ENCODE peak calls at places on chromosomes 16 and 17, in nine cellular contexts. G is uterus; K is colonic mucosa; D is mammary epithelial cell; P is CD8-positive, alpha-beta T cell; C is RWPE1; O is CD4-positive, alpha-beta T cell; I is stomach; L is brain microvascular endothelial cell. R is an unnamed sample.

GRCh38 chr17:44793885-44794698 is 35.3 kb downstream of the ADAM11 start:
- DNase-seq in G (no peak), K (no peak), D (no peak), P (no peak), C (no peak), O (no peak), I (no peak), L (no peak), R (no peak)

GRCh38 chr17:15119928-15120327 is 145.2 kb downstream of the PMP22 start:
- DNase-seq in G (no peak), K (no peak), D (no peak), P (no peak), C (no peak), O (no peak), I (no peak), L (no peak), R (no peak)

GRCh38 chr16:72848759-72849664 is 198.9 kb downstream of the ZFHX3 start:
- DNase-seq in G (peak), K (peak), D (peak), P (no peak), C (peak), O (no peak), I (peak), L (peak), R (peak)

GRCh38 chr16:16096161-16096857 is 127.0 kb downstream of the ABCC6 start:
- DNase-seq in G (peak), K (peak), D (no peak), P (no peak), C (no peak), O (no peak), I (no peak), L (peak), R (no peak)

GRCh38 chr17:8488931-8489330 is 53.2 kb downstream of the NDEL1 start:
- DNase-seq in G (peak), K (no peak), D (peak), P (no peak), C (no peak), O (no peak), I (no peak), L (peak), R (no peak)

GRCh38 chr17:3659541-3660111 is 8.8 kb downstream of the TAX1BP3 start:
- DNase-seq in G (peak), K (peak), D (peak), P (no peak), C (peak), O (no peak), I (peak), L (peak), R (no peak)

GRCh38 chr17:40564195-40564882 is 933 bp downstream of the CCR7 start:
- DNase-seq in G (no peak), K (no peak), D (no peak), P (peak), C (no peak), O (no peak), I (peak), L (no peak), R (no peak)

GRCh38 chr17:28575126-28575795 is 1.4 kb downstream of the ALDOC start:
- DNase-seq in G (no peak), K (no peak), D (no peak), P (no peak), C (no peak), O (no peak), I (no peak), L (no peak), R (no peak)

GRCh38 chr17:16380640-16381495 is at the start of gene UBB:
- DNase-seq in G (peak), K (peak), D (peak), P (peak), C (peak), O (peak), I (peak), L (peak), R (peak)

GRCh38 chr16:74776926-74777325 is 2.3 kb upstream of the FA2H start:
- DNase-seq in G (no peak), K (no peak), D (no peak), P (no peak), C (no peak), O (no peak), I (no peak), L (no peak), R (no peak)

GRCh38 chr16:16073884-16074781 is 124.7 kb downstream of the ABCC1 start:
- DNase-seq in G (no peak), K (no peak), D (no peak), P (no peak), C (no peak), O (no peak), I (peak), L (peak), R (no peak)

GRCh38 chr17:68441064-68441770 is 16.1 kb downstream of the WIPI1 start:
- DNase-seq in G (no peak), K (no peak), D (no peak), P (no peak), C (no peak), O (no peak), I (no peak), L (no peak), R (no peak)

GRCh38 chr17:68437979-68438877 is 19.1 kb downstream of the WIPI1 start:
- DNase-seq in G (no peak), K (peak), D (no peak), P (peak), C (no peak), O (no peak), I (peak), L (no peak), R (no peak)

GRCh38 chr17:68439656-68440290 is 17.5 kb downstream of the WIPI1 start:
- DNase-seq in G (no peak), K (no peak), D (no peak), P (no peak), C (no peak), O (no peak), I (no peak), L (no peak), R (no peak)

GRCh38 chr17:68443974-68444464 is 13.3 kb downstream of the WIPI1 start:
- DNase-seq in G (no peak), K (no peak), D (no peak), P (no peak), C (no peak), O (no peak), I (no peak), L (no peak), R (no peak)

DNA sequence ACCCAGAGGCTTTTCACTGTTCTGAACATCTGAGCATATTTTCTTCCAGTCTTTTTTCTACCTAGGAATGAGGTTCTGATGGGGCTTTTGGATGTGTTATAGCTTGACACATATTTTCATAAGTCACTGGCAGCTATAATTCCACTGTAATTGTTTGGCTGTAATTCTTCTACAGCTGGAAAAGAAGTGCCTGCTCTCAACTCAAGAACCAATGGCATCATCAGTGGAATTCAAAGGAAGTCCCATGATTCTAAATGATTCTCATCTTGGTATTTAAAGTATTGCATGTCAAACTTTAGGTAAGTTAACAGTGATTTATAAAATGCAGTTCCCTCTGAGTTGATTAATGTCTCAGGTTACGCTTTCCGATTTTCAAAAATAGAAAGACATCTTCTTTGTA is 16.8 kb downstream of the WIPI1 start:
- DNase-seq in G (no peak), K (no peak), D (no peak), P (no peak), C (no peak), O (no peak), I (no peak), L (no peak), R (no peak)
- H3K27ac ChIP-seq in G (no peak), K (no peak), D (no peak), P (no peak), C (no peak), O (no peak), I (no peak), L (no peak), R (peak)

GRCh38 chr16:88460496-88461169 is 7.6 kb downstream of the ZFPM1 start:
- DNase-seq in G (no peak), K (no peak), D (no peak), P (no peak), C (no peak), O (no peak), I (no peak), L (no peak), R (no peak)
- H3K27ac ChIP-seq in G (no peak), K (no peak), D (no peak), P (no peak), C (no peak), O (no peak), I (no peak), L (no peak), R (no peak)

DNA sequence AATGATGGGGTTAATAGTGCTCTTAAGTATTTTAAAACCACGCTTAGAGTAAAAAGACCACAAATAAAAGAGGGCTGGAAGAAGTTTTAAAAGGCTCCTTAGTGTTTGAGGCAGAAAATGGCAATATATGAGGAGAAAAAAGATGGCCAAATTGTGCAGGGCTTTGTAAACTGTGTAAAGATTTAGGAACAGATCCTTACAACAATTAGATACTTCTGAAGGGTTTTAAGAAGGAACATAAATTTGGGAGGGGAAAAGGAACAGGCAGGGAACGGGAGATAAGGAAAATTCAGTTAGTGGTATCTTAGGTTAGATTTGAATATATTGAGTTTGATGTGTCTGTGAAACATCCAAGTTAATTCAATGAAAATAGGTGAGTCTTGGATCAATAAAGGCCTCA is 12.7 kb downstream of the CDC27 start:
- DNase-seq in G (no peak), K (no peak), D (no peak), P (no peak), C (no peak), O (no peak), I (no peak), L (no peak), R (no peak)
- H3K27ac ChIP-seq in G (no peak), K (no peak), D (no peak), P (no peak), C (no peak), O (no peak), I (no peak), L (no peak), R (no peak)

GRCh38 chr17:50218071-50218759 is 16.8 kb upstream of the COL1A1 start:
- DNase-seq in G (no peak), K (no peak), D (no peak), P (no peak), C (no peak), O (no peak), I (no peak), L (no peak), R (no peak)
- H3K27ac ChIP-seq in G (peak), K (peak), D (peak), P (no peak), C (peak), O (no peak), I (no peak), L (peak), R (no peak)

DNA sequence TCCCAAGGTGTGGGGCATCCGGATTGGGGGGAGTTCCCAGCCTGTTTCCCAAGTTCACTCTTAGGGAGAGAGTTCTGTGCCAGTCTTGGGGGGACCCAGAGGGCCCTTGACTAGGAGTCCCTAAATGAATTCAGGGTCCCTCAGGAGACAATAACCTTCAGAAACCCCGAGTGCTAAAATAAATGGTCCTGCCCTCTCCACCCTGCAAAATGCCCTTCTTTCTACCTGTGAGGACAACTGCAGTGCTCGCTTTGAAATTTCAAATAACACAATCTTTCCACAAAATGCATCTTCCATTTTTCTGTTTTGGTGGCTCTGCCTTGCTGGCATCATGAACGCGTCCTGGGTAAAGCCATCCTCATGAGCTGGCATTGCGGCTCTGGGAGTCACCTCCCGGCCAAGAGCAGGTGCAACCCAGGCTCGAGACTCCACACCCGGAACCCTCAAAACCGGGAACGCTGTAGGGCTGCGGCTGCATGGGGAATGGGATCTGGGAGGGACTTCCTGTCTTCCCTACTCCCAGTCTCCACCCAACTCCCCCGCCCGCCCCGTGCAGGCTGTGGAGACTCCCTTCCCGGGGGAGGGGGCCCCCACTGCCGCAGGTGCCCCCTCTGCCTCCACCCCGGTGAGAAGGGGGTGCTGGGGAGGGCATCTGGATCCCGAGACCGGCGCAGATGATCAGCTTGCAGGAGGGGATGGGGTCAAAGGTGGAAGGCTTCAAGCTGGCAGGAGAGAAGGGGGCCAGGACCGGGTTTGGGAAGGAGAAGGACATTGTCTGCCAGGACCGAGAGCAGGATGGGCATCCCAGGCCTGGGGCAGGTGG is at the start of gene ZNF205:
- DNase-seq in G (peak), K (peak), D (peak), P (no peak), C (peak), O (no peak), I (peak), L (peak), R (peak)
- H3K27ac ChIP-seq in G (peak), K (peak), D (peak), P (no peak), C (peak), O (no peak), I (peak), L (no peak), R (peak)

DNA sequence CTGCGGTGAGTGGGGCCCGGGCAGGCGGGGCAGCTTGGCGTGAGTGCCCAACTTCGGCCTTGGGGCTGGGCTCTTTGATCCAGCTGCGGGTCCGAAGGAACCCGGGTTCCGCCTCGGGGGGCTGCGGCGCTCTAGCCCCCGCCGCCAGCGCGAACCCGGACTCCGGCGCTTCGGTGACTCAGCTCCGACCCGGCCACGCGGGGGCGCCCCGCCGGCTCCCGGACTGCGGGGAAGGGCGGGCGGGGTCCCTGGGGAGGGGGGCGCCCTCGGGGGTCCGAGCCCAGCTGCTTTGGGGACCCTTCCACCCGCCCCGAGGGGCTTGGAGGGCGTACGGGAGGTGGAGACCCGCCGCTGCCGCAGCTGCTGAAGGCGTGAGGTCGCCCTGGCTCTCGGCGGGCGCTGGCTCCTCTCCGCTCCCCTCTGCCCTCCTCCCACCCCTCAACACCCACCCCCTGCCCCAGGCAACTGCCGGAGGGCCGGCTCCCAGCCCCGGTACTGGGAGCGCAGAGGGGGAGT is 461 bp downstream of the CPNE2 start:
- DNase-seq in G (no peak), K (peak), D (no peak), P (peak), C (peak), O (peak), I (peak), L (no peak), R (no peak)
- H3K27ac ChIP-seq in G (peak), K (peak), D (no peak), P (no peak), C (peak), O (no peak), I (peak), L (no peak), R (peak)

GRCh38 chr17:78714534-78714933 is 67.5 kb downstream of the CYTH1 start:
- DNase-seq in G (no peak), K (no peak), D (no peak), P (no peak), C (no peak), O (no peak), I (no peak), L (no peak), R (no peak)
- H3K27ac ChIP-seq in G (no peak), K (no peak), D (no peak), P (no peak), C (no peak), O (peak), I (no peak), L (no peak), R (peak)

GRCh38 chr17:32495347-32496253 is 8.8 kb downstream of the CDK5R1 start:
- DNase-seq in G (no peak), K (no peak), D (no peak), P (no peak), C (no peak), O (no peak), I (no peak), L (no peak), R (no peak)
- H3K27ac ChIP-seq in G (no peak), K (no peak), D (peak), P (no peak), C (peak), O (no peak), I (no peak), L (no peak), R (peak)

GRCh38 chr17:6589266-6589946 is 33.1 kb upstream of the PITPNM3 start:
- DNase-seq in G (no peak), K (no peak), D (no peak), P (no peak), C (no peak), O (no peak), I (no peak), L (no peak), R (no peak)

GRCh38 chr17:6592193-6592592 is 35.8 kb upstream of the PITPNM3 start:
- DNase-seq in G (no peak), K (no peak), D (peak), P (no peak), C (no peak), O (no peak), I (no peak), L (no peak), R (no peak)

GRCh38 chr17:6587310-6587709 is 31.0 kb upstream of the PITPNM3 start:
- DNase-seq in G (no peak), K (no peak), D (no peak), P (no peak), C (no peak), O (no peak), I (no peak), L (no peak), R (no peak)

GRCh38 chr17:6588165-6588564 is 31.8 kb upstream of the PITPNM3 start:
- DNase-seq in G (no peak), K (no peak), D (no peak), P (no peak), C (no peak), O (no peak), I (no peak), L (no peak), R (no peak)

DNA sequence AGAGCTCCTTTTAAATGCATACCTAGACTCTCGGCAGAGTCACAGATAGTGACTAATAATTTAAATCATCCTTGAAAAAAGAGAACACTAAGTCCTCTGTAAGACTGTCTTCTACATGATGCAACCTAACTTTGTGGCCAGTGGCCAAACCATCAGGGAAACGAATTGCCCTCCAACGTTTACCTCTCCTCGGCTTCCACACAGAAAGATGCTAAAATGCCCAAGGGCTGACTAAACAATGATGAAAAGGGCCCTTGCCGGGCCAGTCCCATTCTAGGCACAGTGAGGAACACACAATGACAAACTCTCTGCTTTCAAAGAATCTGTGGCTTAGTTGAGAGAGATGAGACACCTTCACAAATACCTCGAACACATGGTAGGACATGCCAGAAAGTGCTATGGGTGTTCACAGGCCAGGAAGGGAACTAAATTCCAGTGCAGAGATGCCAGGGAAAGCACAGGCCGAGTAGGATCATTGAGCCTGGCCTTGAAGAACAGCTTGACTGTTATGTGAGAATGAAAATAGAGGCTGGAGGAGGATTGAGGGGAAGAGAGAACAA is 35.3 kb upstream of the PITPNM3 start:
- DNase-seq in G (no peak), K (no peak), D (peak), P (no peak), C (peak), O (no peak), I (no peak), L (peak), R (no peak)
- H3K27ac ChIP-seq in G (no peak), K (no peak), D (peak), P (no peak), C (peak), O (no peak), I (peak), L (peak), R (no peak)

DNA sequence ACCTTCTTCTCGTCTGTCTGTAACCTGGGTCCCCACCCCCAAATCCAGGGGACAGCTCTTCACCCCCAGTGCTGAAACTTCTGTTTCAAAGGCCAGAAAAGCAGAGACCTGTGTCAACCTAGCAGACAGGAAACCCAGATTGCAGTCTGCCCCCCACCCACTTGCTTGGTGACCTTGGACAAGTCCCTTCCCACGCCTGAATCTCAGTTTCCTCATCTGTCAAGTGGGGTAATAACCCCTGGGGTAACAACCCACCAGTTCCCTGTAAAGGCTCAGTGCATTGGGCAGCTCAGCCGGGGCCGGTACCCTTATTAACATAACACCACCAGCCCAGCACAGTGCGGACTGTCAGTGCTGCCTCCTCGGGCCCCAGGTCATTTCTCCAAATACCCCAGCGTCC is 1.3 kb downstream of the STX1B start:
- DNase-seq in G (no peak), K (no peak), D (no peak), P (no peak), C (no peak), O (no peak), I (no peak), L (no peak), R (no peak)
- H3K27ac ChIP-seq in G (no peak), K (no peak), D (no peak), P (no peak), C (no peak), O (no peak), I (no peak), L (no peak), R (no peak)